ENCODE peak calls at places on chromosomes 3 and 15, in four cellular contexts. One of them, this sample, is unnamed.
A peak's percentile ranks its signal among the peaks of the same experiment; 100 is the strongest.

GRCh38 chr15:66842710-66843441 is 140.8 kb downstream of the SMAD6 start:
- DNase-seq in SJSA1: peak; percentile 80
- DNase-seq in SK-MEL-5: no peak
- DNase-seq in kidney glomerular epithelial cell: no peak
- DNase-seq in this sample: peak; percentile 79

GRCh38 chr15:91710072-91710471 is 143.4 kb upstream of the SLCO3A1 start:
- DNase-seq in SJSA1: no peak
- DNase-seq in SK-MEL-5: peak; percentile 22
- DNase-seq in kidney glomerular epithelial cell: no peak
- DNase-seq in this sample: no peak

GRCh38 chr3:44915702-44916438 is 41.5 kb downstream of the TGM4 start:
- DNase-seq in SJSA1: no peak
- DNase-seq in SK-MEL-5: peak; percentile 30
- DNase-seq in kidney glomerular epithelial cell: no peak
- DNase-seq in this sample: peak; percentile 17

GRCh38 chr3:193843447-193844301 is 250.7 kb downstream of the OPA1 start:
- DNase-seq in SJSA1: no peak
- DNase-seq in SK-MEL-5: no peak
- DNase-seq in kidney glomerular epithelial cell: peak; percentile 72
- DNase-seq in this sample: no peak

GRCh38 chr3:79366414-79366813 is 401.4 kb downstream of the ROBO1 start:
- DNase-seq in SJSA1: no peak
- DNase-seq in SK-MEL-5: no peak
- DNase-seq in kidney glomerular epithelial cell: no peak
- DNase-seq in this sample: no peak

GRCh38 chr3:98994128-98994762 is 92.8 kb upstream of the DCBLD2 start:
- DNase-seq in SJSA1: no peak
- DNase-seq in SK-MEL-5: peak; percentile 66
- DNase-seq in kidney glomerular epithelial cell: no peak
- DNase-seq in this sample: peak; percentile 70

GRCh38 chr3:192409203-192409837 is 318.0 kb downstream of the FGF12 start:
- DNase-seq in SJSA1: no peak
- DNase-seq in SK-MEL-5: no peak
- DNase-seq in kidney glomerular epithelial cell: no peak
- DNase-seq in this sample: peak; percentile 1

GRCh38 chr3:186239321-186239720 is 122.7 kb downstream of the DGKG start:
- DNase-seq in SJSA1: no peak
- DNase-seq in SK-MEL-5: peak; percentile 57
- DNase-seq in kidney glomerular epithelial cell: no peak
- DNase-seq in this sample: no peak

This sample was measured in AG10803.